ENCODE peak calls at places on chromosomes 7 and 10, in seven cellular contexts. One of them, this sample, is unnamed.

GRCh38 chr7:102072636-102073209 is 213.9 kb upstream of the SH2B2 start:
- DNase-seq in T-helper 22 cell: no peak
- DNase-seq in body of pancreas: no peak
- DNase-seq in neural progenitor cell: no peak
- DNase-seq in NCI-H774: no peak
- DNase-seq in WTC11: no peak
- DNase-seq in PC-9: no peak
- DNase-seq in this sample: no peak

GRCh38 chr10:22805304-22805703 is 90.9 kb upstream of the PIP4K2A start:
- DNase-seq in neural progenitor cell: no peak
- DNase-seq in PC-9: no peak
- DNase-seq in NCI-H774: peak
- DNase-seq in body of pancreas: no peak
- DNase-seq in WTC11: no peak
- DNase-seq in T-helper 22 cell: no peak
- DNase-seq in this sample: no peak

GRCh38 chr10:117175215-117175900 is 21.9 kb upstream of the KCNK18 start:
- DNase-seq in NCI-H774: no peak
- DNase-seq in neural progenitor cell: no peak
- DNase-seq in T-helper 22 cell: no peak
- DNase-seq in WTC11: peak
- DNase-seq in PC-9: no peak
- DNase-seq in body of pancreas: peak
- DNase-seq in this sample: no peak

GRCh38 chr10:20817646-20818045 is 79.5 kb downstream of the NEBL start:
- DNase-seq in neural progenitor cell: no peak
- DNase-seq in T-helper 22 cell: no peak
- DNase-seq in NCI-H774: no peak
- DNase-seq in PC-9: no peak
- DNase-seq in body of pancreas: no peak
- DNase-seq in WTC11: no peak
- DNase-seq in this sample: no peak

GRCh38 chr7:150992833-150993302 is 2.1 kb downstream of the NOS3 start:
- DNase-seq in T-helper 22 cell: no peak
- DNase-seq in PC-9: no peak
- DNase-seq in neural progenitor cell: peak
- DNase-seq in body of pancreas: no peak
- DNase-seq in NCI-H774: no peak
- DNase-seq in WTC11: peak
- DNase-seq in this sample: no peak

GRCh38 chr7:36939816-36940215 is 215.5 kb upstream of the AOAH start:
- DNase-seq in T-helper 22 cell: no peak
- DNase-seq in PC-9: no peak
- DNase-seq in neural progenitor cell: no peak
- DNase-seq in body of pancreas: no peak
- DNase-seq in NCI-H774: no peak
- DNase-seq in WTC11: no peak
- DNase-seq in this sample: no peak

GRCh38 chr10:119686465-119687191 is 35.4 kb downstream of the BAG3 start:
- DNase-seq in WTC11: peak
- DNase-seq in neural progenitor cell: peak
- DNase-seq in PC-9: peak
- DNase-seq in NCI-H774: peak
- DNase-seq in T-helper 22 cell: peak
- DNase-seq in body of pancreas: peak
- DNase-seq in this sample: peak

GRCh38 chr7:66751945-66752344 is 11.4 kb downstream of the RABGEF1 start:
- DNase-seq in WTC11: no peak
- DNase-seq in body of pancreas: no peak
- DNase-seq in NCI-H774: no peak
- DNase-seq in PC-9: no peak
- DNase-seq in T-helper 22 cell: no peak
- DNase-seq in neural progenitor cell: no peak
- DNase-seq in this sample: no peak

GRCh38 chr7:80089341-80089740 is 45.3 kb upstream of the GNAI1 start:
- DNase-seq in PC-9: no peak
- DNase-seq in WTC11: no peak
- DNase-seq in neural progenitor cell: no peak
- DNase-seq in T-helper 22 cell: no peak
- DNase-seq in body of pancreas: no peak
- DNase-seq in NCI-H774: no peak
- DNase-seq in this sample: no peak

GRCh38 chr7:11060883-11061282 is 87.2 kb downstream of the PHF14 start:
- DNase-seq in PC-9: no peak
- DNase-seq in neural progenitor cell: no peak
- DNase-seq in WTC11: no peak
- DNase-seq in T-helper 22 cell: no peak
- DNase-seq in body of pancreas: no peak
- DNase-seq in NCI-H774: no peak
- DNase-seq in this sample: no peak

GRCh38 chr7:140640727-140641531 is at the start of gene DENND2A:
- DNase-seq in T-helper 22 cell: no peak
- DNase-seq in NCI-H774: peak
- DNase-seq in neural progenitor cell: peak
- DNase-seq in body of pancreas: peak
- DNase-seq in PC-9: peak
- DNase-seq in WTC11: peak
- DNase-seq in this sample: no peak

GRCh38 chr7:102073931-102074880 is 212.5 kb upstream of the SH2B2 start:
- DNase-seq in NCI-H774: no peak
- DNase-seq in PC-9: no peak
- DNase-seq in WTC11: no peak
- DNase-seq in neural progenitor cell: no peak
- DNase-seq in body of pancreas: no peak
- DNase-seq in T-helper 22 cell: no peak
- DNase-seq in this sample: no peak

GRCh38 chr7:82672078-82672477 is 228.5 kb upstream of the CACNA2D1 start:
- DNase-seq in T-helper 22 cell: no peak
- DNase-seq in PC-9: no peak
- DNase-seq in NCI-H774: no peak
- DNase-seq in body of pancreas: no peak
- DNase-seq in WTC11: no peak
- DNase-seq in neural progenitor cell: no peak
- DNase-seq in this sample: no peak

GRCh38 chr10:122014652-122015248 is 25.8 kb downstream of the TACC2 start:
- DNase-seq in PC-9: no peak
- DNase-seq in neural progenitor cell: no peak
- DNase-seq in body of pancreas: no peak
- DNase-seq in WTC11: no peak
- DNase-seq in T-helper 22 cell: no peak
- DNase-seq in NCI-H774: no peak
- DNase-seq in this sample: no peak

GRCh38 chr7:129144834-129145668 is 544 bp downstream of the TSPAN33 start:
- DNase-seq in T-helper 22 cell: no peak
- DNase-seq in PC-9: no peak
- DNase-seq in NCI-H774: no peak
- DNase-seq in body of pancreas: no peak
- DNase-seq in WTC11: no peak
- DNase-seq in neural progenitor cell: no peak
- DNase-seq in this sample: peak

GRCh38 chr7:70457477-70458194 is 674.3 kb upstream of the GALNT17 start:
- DNase-seq in WTC11: no peak
- DNase-seq in neural progenitor cell: peak
- DNase-seq in body of pancreas: no peak
- DNase-seq in PC-9: no peak
- DNase-seq in T-helper 22 cell: no peak
- DNase-seq in NCI-H774: no peak
- DNase-seq in this sample: no peak

GRCh38 chr7:117560030-117560429 is 80.2 kb downstream of the CFTR start:
- DNase-seq in WTC11: no peak
- DNase-seq in neural progenitor cell: no peak
- DNase-seq in T-helper 22 cell: no peak
- DNase-seq in body of pancreas: no peak
- DNase-seq in PC-9: no peak
- DNase-seq in NCI-H774: no peak
- DNase-seq in this sample: no peak

GRCh38 chr10:71693377-71693776 is 26.2 kb downstream of the C10orf105 start:
- DNase-seq in NCI-H774: no peak
- DNase-seq in body of pancreas: no peak
- DNase-seq in PC-9: no peak
- DNase-seq in WTC11: no peak
- DNase-seq in T-helper 22 cell: no peak
- DNase-seq in neural progenitor cell: no peak
- DNase-seq in this sample: no peak

GRCh38 chr7:25194036-25194435 is 34.2 kb downstream of the NPVF start:
- DNase-seq in neural progenitor cell: no peak
- DNase-seq in NCI-H774: no peak
- DNase-seq in body of pancreas: no peak
- DNase-seq in WTC11: no peak
- DNase-seq in PC-9: no peak
- DNase-seq in T-helper 22 cell: no peak
- DNase-seq in this sample: no peak

GRCh38 chr10:91694170-91694794 is 61.4 kb upstream of the PPP1R3C start:
- DNase-seq in T-helper 22 cell: no peak
- DNase-seq in WTC11: no peak
- DNase-seq in body of pancreas: peak
- DNase-seq in NCI-H774: no peak
- DNase-seq in PC-9: no peak
- DNase-seq in neural progenitor cell: peak
- DNase-seq in this sample: peak

GRCh38 chr10:77836299-77836820 is 90.2 kb downstream of the DLG5 start:
- DNase-seq in T-helper 22 cell: peak
- DNase-seq in neural progenitor cell: no peak
- DNase-seq in WTC11: no peak
- DNase-seq in NCI-H774: no peak
- DNase-seq in body of pancreas: no peak
- DNase-seq in PC-9: no peak
- DNase-seq in this sample: no peak

GRCh38 chr10:123565691-123566660 is 100.2 kb upstream of the GPR26 start:
- DNase-seq in body of pancreas: no peak
- DNase-seq in neural progenitor cell: no peak
- DNase-seq in WTC11: no peak
- DNase-seq in NCI-H774: no peak
- DNase-seq in PC-9: no peak
- DNase-seq in T-helper 22 cell: no peak
- DNase-seq in this sample: no peak

GRCh38 chr10:78260141-78260540 is 226.5 kb downstream of the RPS24 start:
- DNase-seq in body of pancreas: no peak
- DNase-seq in WTC11: no peak
- DNase-seq in NCI-H774: no peak
- DNase-seq in PC-9: no peak
- DNase-seq in neural progenitor cell: no peak
- DNase-seq in T-helper 22 cell: no peak
- DNase-seq in this sample: no peak